ENCODE peak calls at places on chromosomes 12 and 14, in six cellular contexts. H, C, O, Q, M and B are unnamed samples.

GRCh38 chr12:104852904-104853303 is 105.2 kb downstream of the SLC41A2 start:
- DNase-seq in H (no peak), C (no peak), Q (no peak), O (no peak), M (no peak), B (no peak)

GRCh38 chr12:50142993-50143392 is 24.2 kb downstream of the CERS5 start:
- DNase-seq in C (no peak), H (no peak), Q (no peak), O (no peak), M (no peak), B (no peak)

GRCh38 chr12:94053676-94054075 is 94.7 kb upstream of the PLXNC1 start:
- DNase-seq in Q (no peak), C (no peak), O (no peak), M (no peak), H (no peak), B (no peak)

GRCh38 chr12:53205747-53206146 is 1.3 kb downstream of the ITGB7 start:
- DNase-seq in H (peak), C (peak), M (no peak), Q (peak), O (peak), B (peak)

GRCh38 chr12:120500577-120500976 is 4.7 kb downstream of the DYNLL1 start:
- DNase-seq in C (peak), Q (peak), O (no peak), H (no peak), M (no peak), B (no peak)

GRCh38 chr12:66735275-66735674 is 56.4 kb upstream of the GRIP1 start:
- DNase-seq in O (no peak), Q (no peak), H (no peak), C (no peak), M (no peak), B (no peak)

GRCh38 chr12:91722072-91722471 is 423.6 kb downstream of the BTG1 start:
- DNase-seq in Q (peak), O (no peak), H (no peak), C (peak), M (no peak), B (no peak)

GRCh38 chr12:121038861-121039654 is at the start of gene OASL:
- DNase-seq in H (peak), Q (peak), O (peak), C (peak), M (no peak), B (no peak)

GRCh38 chr12:11756022-11756421 is 106.5 kb downstream of the ETV6 start:
- DNase-seq in O (no peak), M (no peak), C (no peak), H (no peak), Q (no peak), B (no peak)

GRCh38 chr12:9334026-9334692 is 126.0 kb upstream of the PZP start:
- DNase-seq in O (no peak), H (no peak), C (no peak), Q (no peak), M (no peak), B (no peak)

GRCh38 chr14:60662987-60663386 is 13.7 kb upstream of the SIX1 start:
- DNase-seq in H (no peak), C (no peak), M (no peak), O (no peak), Q (no peak), B (no peak)

GRCh38 chr14:96626121-96626768 is 124.1 kb downstream of the PAPOLA start:
- DNase-seq in C (no peak), H (no peak), O (no peak), Q (no peak), M (no peak), B (no peak)

GRCh38 chr14:64935508-64935907 is 7.0 kb downstream of the GPX2 start:
- DNase-seq in M (no peak), C (no peak), H (no peak), Q (no peak), O (no peak), B (no peak)

GRCh38 chr14:89351958-89352404 is 65.1 kb downstream of the FOXN3 start:
- DNase-seq in H (no peak), C (no peak), Q (peak), M (no peak), O (no peak), B (no peak)

GRCh38 chr14:76282581-76282980 is 93.4 kb upstream of the ESRRB start:
- DNase-seq in H (no peak), C (no peak), Q (no peak), M (no peak), O (no peak), B (no peak)

GRCh38 chr14:81066672-81067071 is 111.3 kb downstream of the TSHR start:
- DNase-seq in C (no peak), Q (no peak), H (no peak), M (no peak), O (no peak), B (no peak)

GRCh38 chr12:94768398-94769039 is 118.2 kb upstream of the TMCC3 start:
- DNase-seq in H (peak), Q (peak), M (no peak), O (no peak), C (no peak), B (no peak)

DNA sequence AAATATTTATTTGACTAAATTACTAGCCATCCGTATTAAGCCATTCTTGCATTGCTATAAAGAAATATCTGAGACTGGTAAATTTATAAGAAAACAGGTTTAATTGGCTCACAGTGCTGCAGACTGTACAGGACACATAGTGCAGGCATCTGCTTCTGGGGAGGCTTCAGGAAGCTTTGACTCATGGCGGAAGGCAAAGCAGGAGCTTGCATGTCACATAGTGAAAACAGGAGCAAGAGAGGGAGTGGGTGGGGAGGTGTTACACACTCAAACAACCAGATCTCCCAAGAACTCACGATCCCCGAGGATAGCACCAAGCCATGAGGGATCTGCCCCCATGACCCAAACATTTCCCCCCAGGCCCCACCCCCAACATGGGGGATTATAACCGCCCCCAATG is 26.7 kb upstream of the RAB21 start:
- DNase-seq in C (no peak), O (no peak), H (no peak), Q (no peak), M (no peak), B (no peak)
- TF ChIP-seq CTCF in C (no peak), O (no peak), H (no peak), Q (no peak), M (no peak), B (no peak)

DNA sequence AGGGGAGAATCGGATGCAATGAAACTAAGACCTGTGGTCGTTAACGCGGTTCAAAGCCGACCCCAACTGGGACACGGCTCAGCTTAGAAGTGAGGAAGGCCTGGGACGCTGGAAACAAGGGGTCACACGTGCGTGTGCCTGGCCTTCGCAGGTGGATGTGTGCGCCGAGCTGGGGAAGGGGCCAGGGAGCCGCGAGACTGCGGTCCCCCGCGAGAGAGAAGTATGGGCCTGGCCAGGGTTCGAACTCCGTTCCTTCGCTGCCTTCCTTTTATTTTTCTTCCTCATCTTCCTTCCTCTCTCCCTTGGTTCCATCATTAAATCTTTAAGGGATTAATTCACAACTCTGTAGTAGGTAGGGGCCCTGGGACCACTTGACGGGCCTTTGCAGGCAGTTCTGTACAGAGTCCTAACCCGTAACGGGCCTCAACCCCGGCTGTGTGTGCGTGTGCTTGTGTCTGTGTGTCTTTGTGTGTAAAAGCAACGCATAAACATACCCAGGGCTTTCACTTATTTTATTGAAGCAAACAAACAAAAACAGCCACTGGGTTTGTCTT is 3.6 kb downstream of the TTC6 start:
- DNase-seq in H (no peak), M (no peak), Q (no peak), O (no peak), C (no peak), B (no peak)
- H3K4me3 ChIP-seq in H (no peak), M (peak), Q (no peak), O (no peak), C (no peak), B (no peak)

GRCh38 chr12:100953217-100953616 is 158.6 kb downstream of the ANO4 start:
- DNase-seq in H (no peak), M (no peak), O (no peak), C (peak), Q (peak), B (no peak)

GRCh38 chr12:100954118-100954517 is 159.5 kb downstream of the ANO4 start:
- DNase-seq in C (no peak), M (no peak), Q (no peak), O (no peak), H (no peak), B (no peak)

GRCh38 chr12:100953677-100954076 is 159.1 kb downstream of the ANO4 start:
- DNase-seq in Q (no peak), C (no peak), H (no peak), O (no peak), M (peak), B (no peak)

GRCh38 chr12:100955139-100955538 is 160.6 kb downstream of the ANO4 start:
- DNase-seq in H (no peak), C (peak), M (peak), Q (peak), O (no peak), B (no peak)

DNA sequence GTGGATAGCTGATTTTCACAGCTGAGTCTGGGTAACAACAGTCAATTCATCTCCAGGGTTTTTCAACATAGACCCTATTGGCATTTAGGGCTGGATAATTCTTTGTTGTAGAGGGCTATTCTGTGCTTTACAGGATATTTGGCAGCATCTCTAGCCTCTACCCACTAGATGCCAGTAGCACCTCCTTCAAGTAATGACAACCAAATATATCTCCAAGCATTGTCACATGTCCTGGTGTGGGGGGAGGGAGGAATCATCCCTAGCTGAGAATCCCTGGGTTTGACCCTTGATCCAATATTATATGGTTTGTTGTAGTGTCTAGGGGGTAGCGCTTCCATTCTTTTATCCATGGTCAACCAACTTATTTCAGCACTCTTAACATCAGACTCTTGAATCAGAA is 157.2 kb downstream of the ANO4 start:
- DNase-seq in O (no peak), H (no peak), M (peak), C (peak), Q (no peak), B (no peak)
- TF ChIP-seq CTCF in O (peak), H (no peak), M (peak), C (no peak), Q (no peak), B (no peak)

GRCh38 chr12:88577537-88577936 is 2.7 kb downstream of the KITLG start:
- DNase-seq in C (no peak), O (no peak), H (no peak), M (no peak), Q (peak), B (no peak)
- H3K4me3 ChIP-seq in C (no peak), O (no peak), H (no peak), M (no peak), Q (no peak), B (no peak)

GRCh38 chr12:110355080-110355479 is 48.4 kb downstream of the ANAPC7 start:
- DNase-seq in C (no peak), Q (peak), M (peak), H (no peak), O (no peak), B (no peak)
- TF ChIP-seq CTCF in C (peak), Q (peak), M (peak), H (peak), O (no peak), B (peak)